ENCODE peak calls at places on chromosome 5, in eight cellular contexts. One of them, this sample, is unnamed.

GRCh38 chr5:160271396-160271795 is 41.0 kb downstream of the CCNJL start:
- DNase-seq in stomach: no peak
- DNase-seq in ovary: no peak
- DNase-seq in lower lobe of right lung: peak
- DNase-seq in omental fat pad: no peak
- DNase-seq in Caco-2: no peak
- DNase-seq in endodermal cell: peak
- DNase-seq in cardiac fibroblast: no peak
- DNase-seq in this sample: no peak

GRCh38 chr5:149439899-149440655 is 61.0 kb upstream of the IL17B start:
- DNase-seq in stomach: peak
- DNase-seq in ovary: no peak
- DNase-seq in lower lobe of right lung: no peak
- DNase-seq in omental fat pad: no peak
- DNase-seq in Caco-2: peak
- DNase-seq in endodermal cell: peak
- DNase-seq in cardiac fibroblast: peak
- DNase-seq in this sample: no peak

GRCh38 chr5:91098581-91098980 is 284.5 kb downstream of the ARRDC3 start:
- DNase-seq in stomach: no peak
- DNase-seq in ovary: no peak
- DNase-seq in lower lobe of right lung: no peak
- DNase-seq in omental fat pad: no peak
- DNase-seq in Caco-2: no peak
- DNase-seq in endodermal cell: no peak
- DNase-seq in cardiac fibroblast: peak
- DNase-seq in this sample: no peak

GRCh38 chr5:943874-944620 is 51.4 kb downstream of the TRIP13 start:
- DNase-seq in stomach: no peak
- DNase-seq in ovary: no peak
- DNase-seq in lower lobe of right lung: no peak
- DNase-seq in omental fat pad: no peak
- DNase-seq in Caco-2: peak
- DNase-seq in endodermal cell: no peak
- DNase-seq in cardiac fibroblast: no peak
- DNase-seq in this sample: no peak

GRCh38 chr5:145350501-145350900 is 484.6 kb downstream of the PRELID2 start:
- DNase-seq in stomach: no peak
- DNase-seq in ovary: no peak
- DNase-seq in lower lobe of right lung: no peak
- DNase-seq in omental fat pad: no peak
- DNase-seq in Caco-2: no peak
- DNase-seq in endodermal cell: no peak
- DNase-seq in cardiac fibroblast: peak
- DNase-seq in this sample: no peak

GRCh38 chr5:178232124-178232919 is at the start of gene PHYKPL:
- DNase-seq in stomach: peak
- DNase-seq in ovary: peak
- DNase-seq in lower lobe of right lung: peak
- DNase-seq in omental fat pad: no peak
- DNase-seq in Caco-2: peak
- DNase-seq in endodermal cell: peak
- DNase-seq in cardiac fibroblast: peak
- DNase-seq in this sample: peak

GRCh38 chr5:82312373-82312856 is 34.3 kb upstream of the RPS23 start:
- DNase-seq in stomach: no peak
- DNase-seq in ovary: peak
- DNase-seq in lower lobe of right lung: no peak
- DNase-seq in omental fat pad: no peak
- DNase-seq in Caco-2: peak
- DNase-seq in endodermal cell: peak
- DNase-seq in cardiac fibroblast: peak
- DNase-seq in this sample: peak

GRCh38 chr5:143605403-143606005 is 202.0 kb upstream of the NR3C1 start:
- DNase-seq in stomach: no peak
- DNase-seq in ovary: no peak
- DNase-seq in lower lobe of right lung: no peak
- DNase-seq in omental fat pad: no peak
- DNase-seq in Caco-2: no peak
- DNase-seq in endodermal cell: no peak
- DNase-seq in cardiac fibroblast: peak
- DNase-seq in this sample: no peak

GRCh38 chr5:173896631-173897030 is 8.5 kb downstream of the CPEB4 start:
- DNase-seq in stomach: no peak
- DNase-seq in ovary: no peak
- DNase-seq in lower lobe of right lung: no peak
- DNase-seq in omental fat pad: no peak
- DNase-seq in Caco-2: no peak
- DNase-seq in endodermal cell: no peak
- DNase-seq in cardiac fibroblast: no peak
- DNase-seq in this sample: no peak

GRCh38 chr5:142492781-142493281 is 168.0 kb upstream of the SPRY4 start:
- DNase-seq in stomach: no peak
- DNase-seq in ovary: peak
- DNase-seq in lower lobe of right lung: no peak
- DNase-seq in omental fat pad: no peak
- DNase-seq in Caco-2: no peak
- DNase-seq in endodermal cell: no peak
- DNase-seq in cardiac fibroblast: peak
- DNase-seq in this sample: no peak

GRCh38 chr5:143023447-143024096 is 253.4 kb downstream of the ARHGAP26 start:
- DNase-seq in stomach: peak
- DNase-seq in ovary: no peak
- DNase-seq in lower lobe of right lung: no peak
- DNase-seq in omental fat pad: no peak
- DNase-seq in Caco-2: no peak
- DNase-seq in endodermal cell: no peak
- DNase-seq in cardiac fibroblast: peak
- DNase-seq in this sample: peak

GRCh38 chr5:139340051-139340450 is 1.6 kb upstream of the PAIP2 start:
- DNase-seq in stomach: no peak
- DNase-seq in ovary: no peak
- DNase-seq in lower lobe of right lung: no peak
- DNase-seq in omental fat pad: no peak
- DNase-seq in Caco-2: no peak
- DNase-seq in endodermal cell: no peak
- DNase-seq in cardiac fibroblast: no peak
- DNase-seq in this sample: no peak

GRCh38 chr5:3400659-3401058 is 195.0 kb upstream of the IRX1 start:
- DNase-seq in stomach: no peak
- DNase-seq in ovary: no peak
- DNase-seq in lower lobe of right lung: no peak
- DNase-seq in omental fat pad: no peak
- DNase-seq in Caco-2: no peak
- DNase-seq in endodermal cell: no peak
- DNase-seq in cardiac fibroblast: no peak
- DNase-seq in this sample: no peak
- TF ChIP-seq CTCF in stomach: no peak
- TF ChIP-seq CTCF in ovary: no peak
- TF ChIP-seq CTCF in lower lobe of right lung: no peak
- TF ChIP-seq CTCF in omental fat pad: no peak
- TF ChIP-seq CTCF in Caco-2: no peak
- TF ChIP-seq CTCF in endodermal cell: no peak
- TF ChIP-seq CTCF in cardiac fibroblast: no peak
- TF ChIP-seq CTCF in this sample: no peak

GRCh38 chr5:102583663-102584062 is 84.9 kb upstream of the SLCO6A1 start:
- DNase-seq in stomach: no peak
- DNase-seq in ovary: no peak
- DNase-seq in lower lobe of right lung: no peak
- DNase-seq in omental fat pad: no peak
- DNase-seq in Caco-2: no peak
- DNase-seq in endodermal cell: no peak
- DNase-seq in cardiac fibroblast: peak
- DNase-seq in this sample: no peak
- TF ChIP-seq CTCF in stomach: no peak
- TF ChIP-seq CTCF in ovary: peak
- TF ChIP-seq CTCF in lower lobe of right lung: peak
- TF ChIP-seq CTCF in omental fat pad: no peak
- TF ChIP-seq CTCF in Caco-2: peak
- TF ChIP-seq CTCF in endodermal cell: peak
- TF ChIP-seq CTCF in cardiac fibroblast: peak
- TF ChIP-seq CTCF in this sample: no peak

GRCh38 chr5:153901449-153901848 is 137.3 kb downstream of the FAM114A2 start:
- DNase-seq in stomach: no peak
- DNase-seq in ovary: no peak
- DNase-seq in lower lobe of right lung: no peak
- DNase-seq in omental fat pad: no peak
- DNase-seq in Caco-2: no peak
- DNase-seq in endodermal cell: no peak
- DNase-seq in cardiac fibroblast: no peak
- DNase-seq in this sample: no peak

GRCh38 chr5:153903321-153903720 is 135.4 kb downstream of the FAM114A2 start:
- DNase-seq in stomach: no peak
- DNase-seq in ovary: no peak
- DNase-seq in lower lobe of right lung: no peak
- DNase-seq in omental fat pad: no peak
- DNase-seq in Caco-2: no peak
- DNase-seq in endodermal cell: no peak
- DNase-seq in cardiac fibroblast: no peak
- DNase-seq in this sample: no peak

GRCh38 chr5:153902026-153902425 is 136.7 kb downstream of the FAM114A2 start:
- DNase-seq in stomach: no peak
- DNase-seq in ovary: no peak
- DNase-seq in lower lobe of right lung: no peak
- DNase-seq in omental fat pad: no peak
- DNase-seq in Caco-2: no peak
- DNase-seq in endodermal cell: no peak
- DNase-seq in cardiac fibroblast: no peak
- DNase-seq in this sample: no peak

GRCh38 chr5:153907170-153907775 is 131.4 kb downstream of the FAM114A2 start:
- DNase-seq in stomach: no peak
- DNase-seq in ovary: no peak
- DNase-seq in lower lobe of right lung: no peak
- DNase-seq in omental fat pad: no peak
- DNase-seq in Caco-2: no peak
- DNase-seq in endodermal cell: no peak
- DNase-seq in cardiac fibroblast: no peak
- DNase-seq in this sample: no peak

GRCh38 chr5:153905214-153905613 is 133.5 kb downstream of the FAM114A2 start:
- DNase-seq in stomach: no peak
- DNase-seq in ovary: no peak
- DNase-seq in lower lobe of right lung: no peak
- DNase-seq in omental fat pad: no peak
- DNase-seq in Caco-2: no peak
- DNase-seq in endodermal cell: no peak
- DNase-seq in cardiac fibroblast: no peak
- DNase-seq in this sample: no peak
- TF ChIP-seq CTCF in stomach: no peak
- TF ChIP-seq CTCF in ovary: no peak
- TF ChIP-seq CTCF in lower lobe of right lung: no peak
- TF ChIP-seq CTCF in omental fat pad: no peak
- TF ChIP-seq CTCF in Caco-2: no peak
- TF ChIP-seq CTCF in endodermal cell: peak
- TF ChIP-seq CTCF in cardiac fibroblast: no peak
- TF ChIP-seq CTCF in this sample: no peak

DNA sequence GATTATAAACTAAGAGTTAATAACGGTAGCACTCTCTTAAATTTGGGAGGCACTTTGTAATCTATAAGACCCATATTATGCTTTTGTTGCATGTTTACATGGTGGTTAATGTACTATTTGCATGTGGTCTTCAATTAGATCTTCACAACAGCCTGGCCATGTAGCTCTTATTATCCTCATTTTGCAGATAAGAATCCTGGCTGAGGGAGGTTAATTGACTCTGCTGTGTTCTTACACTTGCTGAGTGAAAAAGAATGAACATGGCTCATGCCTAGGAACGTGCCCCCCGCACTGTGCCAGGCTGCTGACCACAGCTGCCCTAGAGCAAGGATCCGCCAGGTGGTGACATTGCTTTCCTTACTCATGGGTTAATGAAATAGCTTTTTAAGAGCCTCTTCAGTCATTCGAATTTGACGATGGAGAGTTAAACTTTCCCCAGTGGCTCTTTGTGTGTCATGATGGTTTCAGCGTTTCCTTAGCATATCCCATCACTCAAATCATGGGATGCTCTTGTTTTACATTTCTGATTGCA is 97.9 kb downstream of the CDH6 start:
- DNase-seq in stomach: no peak
- DNase-seq in ovary: no peak
- DNase-seq in lower lobe of right lung: no peak
- DNase-seq in omental fat pad: no peak
- DNase-seq in Caco-2: no peak
- DNase-seq in endodermal cell: peak
- DNase-seq in cardiac fibroblast: peak
- DNase-seq in this sample: no peak
- TF ChIP-seq CTCF in stomach: no peak
- TF ChIP-seq CTCF in ovary: no peak
- TF ChIP-seq CTCF in lower lobe of right lung: no peak
- TF ChIP-seq CTCF in omental fat pad: no peak
- TF ChIP-seq CTCF in Caco-2: no peak
- TF ChIP-seq CTCF in endodermal cell: peak
- TF ChIP-seq CTCF in cardiac fibroblast: no peak
- TF ChIP-seq CTCF in this sample: no peak

This sample was measured in GM13976.